ENCODE peak calls at places on chromosomes 3 and 15, in nine cellular contexts. D is NCI-H2029; O is T-helper 9 cell; E is stomach; X is activated effector memory CD4-positive, alpha-beta T cell treated with anti-CD3 and anti-CD28 coated beads, Interleukin-2, amount 50 U/mL, for 16 hours; F is kidney glomerular epithelial cell; Z is retina; V is NCI-H446 treated with DMSO at 0.1 percent for 48 hours; G is cardiac muscle cell. M is an unnamed sample.

GRCh38 chr15:90266061-90266431 is 574 bp downstream of the NGRN start:
- DNase-seq in D (peak), O (peak), E (peak), X (peak), F (peak), Z (no peak), V (no peak), G (peak), M (peak)

GRCh38 chr3:48405343-48405881 is 24.5 kb downstream of the PLXNB1 start:
- DNase-seq in D (no peak), O (no peak), E (peak), X (peak), F (no peak), Z (no peak), V (no peak), G (no peak), M (no peak)

GRCh38 chr3:117736851-117737250 is 1027.3 kb downstream of the TUSC7 start:
- DNase-seq in D (no peak), O (no peak), E (no peak), X (no peak), F (no peak), Z (no peak), V (no peak), G (no peak), M (no peak)

GRCh38 chr15:40995656-40996055 is 42.4 kb downstream of the CHAC1 start:
- DNase-seq in D (no peak), O (no peak), E (no peak), X (no peak), F (no peak), Z (no peak), V (no peak), G (no peak), M (no peak)

GRCh38 chr3:183921096-183921495 is 36.4 kb upstream of the PARL start:
- DNase-seq in D (no peak), O (no peak), E (no peak), X (no peak), F (no peak), Z (no peak), V (no peak), G (no peak), M (no peak)

GRCh38 chr3:12188328-12188648 is 29.6 kb upstream of the TIMP4 start:
- DNase-seq in D (no peak), O (no peak), E (no peak), X (no peak), F (no peak), Z (no peak), V (no peak), G (no peak), M (no peak)

GRCh38 chr15:54428596-54428995 is 450.4 kb downstream of the UNC13C start:
- DNase-seq in D (no peak), O (no peak), E (no peak), X (no peak), F (no peak), Z (no peak), V (no peak), G (no peak), M (no peak)

GRCh38 chr3:138950006-138950644 is 3.1 kb downstream of the FOXL2NB start:
- DNase-seq in D (no peak), O (no peak), E (no peak), X (peak), F (no peak), Z (peak), V (no peak), G (peak), M (peak)

GRCh38 chr3:11532865-11533490 is 110.7 kb downstream of the VGLL4 start:
- DNase-seq in D (no peak), O (no peak), E (no peak), X (no peak), F (peak), Z (no peak), V (no peak), G (peak), M (no peak)

GRCh38 chr3:134029256-134029733 is 430 bp downstream of the SLCO2A1 start:
- DNase-seq in D (no peak), O (no peak), E (no peak), X (no peak), F (no peak), Z (peak), V (no peak), G (peak), M (no peak)

GRCh38 chr15:52857937-52858336 is 67.8 kb upstream of the ONECUT1 start:
- DNase-seq in D (no peak), O (no peak), E (no peak), X (no peak), F (no peak), Z (no peak), V (no peak), G (no peak), M (no peak)

GRCh38 chr15:41919954-41920538 is 26.2 kb upstream of the SPTBN5 start:
- DNase-seq in D (no peak), O (no peak), E (peak), X (no peak), F (peak), Z (no peak), V (no peak), G (peak), M (no peak)

GRCh38 chr3:55639886-55640765 is 153.0 kb upstream of the WNT5A start:
- DNase-seq in D (no peak), O (no peak), E (no peak), X (no peak), F (no peak), Z (no peak), V (no peak), G (no peak), M (no peak)

GRCh38 chr3:190003730-190004129 is 117.0 kb downstream of the P3H2 start:
- DNase-seq in D (no peak), O (no peak), E (no peak), X (no peak), F (peak), Z (no peak), V (no peak), G (peak), M (no peak)

GRCh38 chr15:39934415-39935044 is 615 bp downstream of the EIF2AK4 start:
- DNase-seq in D (no peak), O (no peak), E (no peak), X (no peak), F (peak), Z (peak), V (no peak), G (no peak), M (peak)

GRCh38 chr3:59412506-59412905 is 362.7 kb upstream of the CFAP20DC start:
- DNase-seq in D (no peak), O (no peak), E (no peak), X (no peak), F (no peak), Z (no peak), V (no peak), G (no peak), M (no peak)

GRCh38 chr3:189621948-189622603 is 9.1 kb upstream of the TP63 start:
- DNase-seq in D (no peak), O (no peak), E (no peak), X (no peak), F (no peak), Z (no peak), V (no peak), G (peak), M (no peak)

GRCh38 chr3:186315581-186316354 is 46.3 kb downstream of the DGKG start:
- DNase-seq in D (no peak), O (no peak), E (no peak), X (no peak), F (no peak), Z (no peak), V (no peak), G (no peak), M (no peak)

GRCh38 chr15:101267320-101268104 is 9.8 kb downstream of the SELENOS start:
- DNase-seq in D (no peak), O (no peak), E (no peak), X (no peak), F (no peak), Z (no peak), V (no peak), G (peak), M (no peak)

GRCh38 chr3:150520408-150520807 is 25.9 kb downstream of the SERP1 start:
- DNase-seq in D (no peak), O (no peak), E (no peak), X (no peak), F (no peak), Z (no peak), V (no peak), G (no peak), M (no peak)

GRCh38 chr3:12967751-12968209 is 105.4 kb downstream of the IQSEC1 start:
- DNase-seq in D (peak), O (peak), E (peak), X (peak), F (peak), Z (peak), V (no peak), G (peak), M (peak)

GRCh38 chr15:82873000-82873680 is 63.7 kb downstream of the WHAMM start:
- DNase-seq in D (no peak), O (no peak), E (peak), X (no peak), F (no peak), Z (no peak), V (no peak), G (no peak), M (no peak)

M was measured in G401.